ENCODE peak calls at places on chromosomes 11 and 22, in five cellular contexts. H is H9, R is H1, Y is IMR-90, D is mesendoderm. B is an unnamed sample.

GRCh38 chr22:46056169-46057041 is 79.4 kb upstream of the WNT7B start:
- DNase-seq in R (no peak), H (no peak), D (no peak), Y (no peak), B (no peak)

GRCh38 chr11:64305075-64305690 is at the start of gene ESRRA:
- DNase-seq in Y (peak; percentile 96), R (peak; percentile 99), D (peak; percentile 99), H (peak; percentile 100), B (peak; percentile 99)

GRCh38 chr22:26168199-26168915 is 905 bp upstream of the SEZ6L start:
- DNase-seq in Y (no peak), R (peak; percentile 55), H (peak; percentile 44), D (peak; percentile 54), B (no peak)

GRCh38 chr11:65502274-65502851 is 3.5 kb downstream of the MALAT1 start:
- DNase-seq in R (no peak), D (peak; percentile 46), Y (peak; percentile 61), H (no peak), B (peak; percentile 55)

GRCh38 chr11:128405693-128406364 is 181.5 kb downstream of the ETS1 start:
- DNase-seq in R (no peak), H (no peak), D (no peak), Y (no peak), B (no peak)

GRCh38 chr11:132576706-132577105 is 955.6 kb downstream of the OPCML start:
- DNase-seq in D (peak; percentile 95), H (peak; percentile 57), R (no peak), Y (peak; percentile 97), B (peak; percentile 10)

GRCh38 chr22:42336527-42337227 is 66.2 kb upstream of the TCF20 start:
- DNase-seq in D (no peak), H (no peak), Y (no peak), R (no peak), B (peak; percentile 36)

GRCh38 chr11:59756845-59757244 is 1.7 kb downstream of the STX3 start:
- DNase-seq in D (peak; percentile 62), Y (peak; percentile 15), H (peak; percentile 38), R (no peak), B (peak; percentile 57)

GRCh38 chr22:39353346-39353745 is 3.6 kb downstream of the SYNGR1 start:
- DNase-seq in H (no peak), D (no peak), R (no peak), Y (no peak), B (no peak)

GRCh38 chr11:96234866-96235441 is 108.0 kb downstream of the MAML2 start:
- DNase-seq in H (no peak), R (no peak), D (no peak), Y (no peak), B (no peak)

GRCh38 chr11:86615495-86615894 is 56.9 kb downstream of the ME3 start:
- DNase-seq in Y (no peak), R (no peak), H (no peak), D (no peak), B (no peak)

GRCh38 chr11:6828103-6828502 is 17.4 kb upstream of the OR10A5 start:
- DNase-seq in D (no peak), R (no peak), Y (no peak), H (no peak), B (no peak)

GRCh38 chr11:64661146-64661545 is 61.9 kb downstream of the NRXN2 start:
- DNase-seq in H (no peak), D (no peak), R (no peak), Y (peak; percentile 62), B (peak; percentile 76)

GRCh38 chr11:16945671-16946469 is 68.3 kb downstream of the PLEKHA7 start:
- DNase-seq in D (peak; percentile 79), Y (peak; percentile 34), R (peak; percentile 69), H (peak; percentile 62), B (peak; percentile 58)

GRCh38 chr22:45310331-45311032 is 748 bp downstream of the FAM118A start:
- DNase-seq in Y (no peak), D (peak; percentile 15), H (no peak), R (no peak), B (no peak)

GRCh38 chr11:35260342-35260985 is 121.5 kb downstream of the CD44 start:
- DNase-seq in R (no peak), D (no peak), Y (peak; percentile 96), H (no peak), B (no peak)

GRCh38 chr11:69316941-69317340 is 23.0 kb downstream of the MYEOV start:
- DNase-seq in D (no peak), Y (no peak), H (no peak), R (no peak), B (no peak)

GRCh38 chr11:61682093-61682732 is 2.0 kb downstream of the DAGLA start:
- DNase-seq in D (no peak), H (no peak), Y (no peak), R (no peak), B (no peak)

GRCh38 chr22:36237462-36238347 is 1.6 kb downstream of the APOL2 start:
- DNase-seq in H (peak; percentile 23), R (no peak), Y (no peak), D (no peak), B (no peak)

GRCh38 chr22:49926916-49927315 is 8.5 kb downstream of the CRELD2 start:
- DNase-seq in Y (no peak), D (no peak), H (no peak), R (no peak), B (no peak)

GRCh38 chr11:3840289-3840869 is 380 bp downstream of the RHOG start:
- DNase-seq in R (peak; percentile 81), H (no peak), Y (no peak), D (no peak), B (peak; percentile 27)

GRCh38 chr11:115222218-115222862 is 281.9 kb downstream of the CADM1 start:
- DNase-seq in H (no peak), R (no peak), Y (peak; percentile 98), D (peak; percentile 84), B (peak; percentile 59)

GRCh38 chr11:103601230-103601846 is 435.1 kb upstream of the DDI1 start:
- DNase-seq in R (peak; percentile 59), D (peak; percentile 85), H (peak; percentile 48), Y (peak; percentile 74), B (peak; percentile 82)

GRCh38 chr11:63371396-63371795 is 1.8 kb downstream of the SLC22A9 start:
- DNase-seq in Y (no peak), R (no peak), D (no peak), H (no peak), B (no peak)

GRCh38 chr11:73651252-73651651 is 4.9 kb downstream of the PLEKHB1 start:
- DNase-seq in H (no peak), R (no peak), Y (no peak), D (no peak), B (no peak)

GRCh38 chr11:85737738-85738137 is 51.7 kb upstream of the CCDC89 start:
- DNase-seq in H (no peak), R (no peak), Y (no peak), D (peak; percentile 36), B (no peak)

GRCh38 chr11:62665630-62666258 is 632 bp downstream of the CSKMT start:
- DNase-seq in D (peak; percentile 57), H (no peak), R (no peak), Y (peak; percentile 66), B (peak; percentile 29)

GRCh38 chr11:82854242-82854641 is 46.0 kb downstream of the PRCP start:
- DNase-seq in D (no peak), H (no peak), R (no peak), Y (peak; percentile 13), B (no peak)

GRCh38 chr11:36454551-36454950 is 55.5 kb downstream of the TRAF6 start:
- DNase-seq in R (peak; percentile 50), H (no peak), Y (no peak), D (no peak), B (no peak)
- H3K27ac ChIP-seq in R (peak overlapping the region; percentile 37), H (no peak overlapping the region), Y (no peak overlapping the region), D (no peak overlapping the region), B (peak overlapping the region; percentile 95)

GRCh38 chr11:2742201-2742600 is 42.4 kb upstream of the KCNQ1OT1 start:
- DNase-seq in Y (no peak), H (no peak), R (no peak), D (no peak), B (no peak)
- H4K8ac ChIP-seq in Y (no peak overlapping the region), H (no peak overlapping the region), R (no peak overlapping the region), D (no peak overlapping the region), B (peak overlapping the region; percentile 2)

GRCh38 chr22:32476286-32476685 is 1.7 kb downstream of the FBXO7 start:
- DNase-seq in R (no peak), Y (no peak), H (no peak), D (no peak), B (peak; percentile 3)

GRCh38 chr22:32475428-32476010 is 908 bp downstream of the FBXO7 start:
- DNase-seq in Y (no peak), D (peak; percentile 49), R (peak; percentile 45), H (peak; percentile 32), B (peak; percentile 66)

GRCh38 chr22:32477608-32478007 is 3.0 kb downstream of the FBXO7 start:
- DNase-seq in Y (no peak), D (no peak), R (no peak), H (no peak), B (no peak)

GRCh38 chr22:32474635-32475427 is at the start of gene FBXO7:
- DNase-seq in H (peak; percentile 93), D (peak; percentile 95), Y (peak; percentile 90), R (peak; percentile 93), B (peak; percentile 95)

DNA sequence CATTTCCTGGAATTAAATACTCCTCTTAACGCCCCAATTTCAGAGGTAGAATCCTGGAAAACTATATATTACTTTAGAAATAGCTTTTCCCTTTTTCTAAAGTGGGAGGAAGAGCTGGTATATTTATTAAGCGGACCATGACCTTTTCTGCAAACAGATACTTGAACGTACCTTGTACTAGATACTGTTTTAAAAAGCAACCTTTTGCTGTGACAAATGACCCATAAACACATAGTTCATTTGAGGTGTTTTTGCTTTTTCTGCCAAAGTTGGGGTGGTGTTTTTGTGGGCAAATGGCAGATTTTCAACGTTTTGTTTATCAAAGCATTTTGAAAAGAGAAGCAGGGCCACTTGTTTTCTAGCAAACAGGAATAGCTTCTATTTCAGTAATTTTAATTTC is 2.2 kb downstream of the FBXO7 start:
- DNase-seq in Y (no peak), D (no peak), H (no peak), R (no peak), B (no peak)
- H3K27ac ChIP-seq in Y (no peak overlapping the region), D (no peak overlapping the region), H (no peak overlapping the region), R (no peak overlapping the region), B (no peak overlapping the region)

DNA sequence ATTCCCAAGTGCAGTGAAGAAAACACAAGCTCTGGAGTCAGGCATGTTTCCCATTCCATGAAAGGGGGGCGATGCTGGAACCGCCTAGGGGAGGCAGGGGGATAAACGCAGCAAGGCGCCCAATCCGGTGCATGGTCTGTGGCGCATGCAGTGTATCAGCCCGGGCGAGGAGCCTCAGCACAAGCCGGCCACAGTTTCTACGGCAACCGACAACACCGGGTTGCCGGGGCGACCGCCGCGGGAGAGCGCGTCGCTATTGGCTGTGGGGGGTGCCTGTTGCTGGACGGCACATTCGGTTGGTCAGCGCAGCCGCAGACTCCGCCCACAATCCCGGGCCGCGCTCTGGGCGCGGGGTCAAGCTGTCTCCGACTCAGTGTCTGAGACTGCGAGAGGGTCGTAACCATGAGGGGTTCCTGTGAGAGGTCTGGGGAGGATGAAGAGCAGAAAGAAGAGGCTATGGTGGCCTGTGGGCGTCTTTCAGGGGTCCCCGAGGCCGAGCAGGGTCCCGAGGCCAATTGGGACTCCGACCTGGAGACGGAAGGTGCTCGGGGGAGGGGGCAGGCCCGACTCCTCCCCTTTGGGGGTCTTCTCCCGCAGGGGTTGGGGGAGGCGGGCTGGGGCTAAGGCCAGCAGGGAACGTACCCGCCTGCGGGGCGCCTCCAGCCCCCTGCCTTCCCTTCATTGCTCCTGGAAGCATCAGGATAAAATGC is at the start of gene LRRC74B:
- DNase-seq in H (peak; percentile 97), Y (peak; percentile 87), R (peak; percentile 97), D (peak; percentile 97), B (peak; percentile 95)
- H4K8ac ChIP-seq in H (no peak within 1 kb of the TSS), Y (no peak within 1 kb of the TSS), R (no peak within 1 kb of the TSS), D (no peak within 1 kb of the TSS), B (peak within 1 kb of the TSS; percentile 33)

B was measured in trophoblast cell.